ENCODE peak calls at places on chromosomes 2 and 18, in four cellular contexts. One of them, this sample, is unnamed.

GRCh38 chr2:44970846-44971450 is 29.4 kb downstream of the SIX3 start:
- DNase-seq in K562: no peak
- DNase-seq in HepG2: no peak
- DNase-seq in SK-N-SH: no peak
- DNase-seq in this sample: no peak

GRCh38 chr2:118227698-118228508 is 139.6 kb downstream of the INSIG2 start:
- DNase-seq in K562: no peak
- DNase-seq in HepG2: no peak
- DNase-seq in SK-N-SH: no peak
- DNase-seq in this sample: no peak

GRCh38 chr2:182404102-182404501 is 22.7 kb downstream of the PDE1A start:
- DNase-seq in K562: no peak
- DNase-seq in HepG2: no peak
- DNase-seq in SK-N-SH: no peak
- DNase-seq in this sample: no peak

GRCh38 chr18:33666915-33667314 is 88.9 kb downstream of the ASXL3 start:
- DNase-seq in K562: no peak
- DNase-seq in HepG2: no peak
- DNase-seq in SK-N-SH: no peak
- DNase-seq in this sample: no peak

GRCh38 chr2:241036397-241036963 is 38.1 kb downstream of the SNED1 start:
- DNase-seq in K562: peak
- DNase-seq in HepG2: peak
- DNase-seq in SK-N-SH: no peak
- DNase-seq in this sample: peak

GRCh38 chr18:48192542-48192941 is 216.6 kb downstream of the ZBTB7C start:
- DNase-seq in K562: no peak
- DNase-seq in HepG2: no peak
- DNase-seq in SK-N-SH: no peak
- DNase-seq in this sample: no peak

GRCh38 chr2:26245231-26245732 is 543 bp downstream of the HADHB start:
- DNase-seq in K562: peak
- DNase-seq in HepG2: peak
- DNase-seq in SK-N-SH: peak
- DNase-seq in this sample: peak

GRCh38 chr2:66700181-66700686 is 265.3 kb downstream of the MEIS1 start:
- DNase-seq in K562: no peak
- DNase-seq in HepG2: no peak
- DNase-seq in SK-N-SH: no peak
- DNase-seq in this sample: no peak

GRCh38 chr2:16185671-16186391 is 245.5 kb downstream of the MYCN start:
- DNase-seq in K562: no peak
- DNase-seq in HepG2: no peak
- DNase-seq in SK-N-SH: peak
- DNase-seq in this sample: no peak

GRCh38 chr2:16737812-16738211 is 72.2 kb upstream of the CYRIA start:
- DNase-seq in K562: no peak
- DNase-seq in HepG2: no peak
- DNase-seq in SK-N-SH: no peak
- DNase-seq in this sample: no peak

GRCh38 chr2:236400046-236400574 is 135.9 kb upstream of the ASB18 start:
- DNase-seq in K562: no peak
- DNase-seq in HepG2: no peak
- DNase-seq in SK-N-SH: no peak
- DNase-seq in this sample: no peak

GRCh38 chr18:63951302-63951705 is 2.2 kb downstream of the HMSD start:
- DNase-seq in K562: no peak
- DNase-seq in HepG2: no peak
- DNase-seq in SK-N-SH: no peak
- DNase-seq in this sample: no peak

GRCh38 chr2:134491796-134492441 is 226.9 kb downstream of the TMEM163 start:
- DNase-seq in K562: no peak
- DNase-seq in HepG2: peak
- DNase-seq in SK-N-SH: peak
- DNase-seq in this sample: no peak

GRCh38 chr2:172021955-172022354 is 22.2 kb downstream of the METAP1D start:
- DNase-seq in K562: no peak
- DNase-seq in HepG2: no peak
- DNase-seq in SK-N-SH: no peak
- DNase-seq in this sample: no peak

GRCh38 chr2:189466656-189467055 is 25.4 kb downstream of the WDR75 start:
- DNase-seq in K562: peak
- DNase-seq in HepG2: peak
- DNase-seq in SK-N-SH: peak
- DNase-seq in this sample: no peak

GRCh38 chr18:31015715-31016459 is 26.7 kb downstream of the DSC3 start:
- DNase-seq in K562: no peak
- DNase-seq in HepG2: no peak
- DNase-seq in SK-N-SH: no peak
- DNase-seq in this sample: no peak

GRCh38 chr2:130836501-130837174 is at the start of gene ARHGEF4:
- DNase-seq in K562: peak
- DNase-seq in HepG2: no peak
- DNase-seq in SK-N-SH: peak
- DNase-seq in this sample: peak

GRCh38 chr2:196515041-196515440 is 124.5 kb upstream of the CCDC150 start:
- DNase-seq in K562: no peak
- DNase-seq in HepG2: no peak
- DNase-seq in SK-N-SH: no peak
- DNase-seq in this sample: no peak

GRCh38 chr2:136377423-136378382 is 259.8 kb upstream of the CXCR4 start:
- DNase-seq in K562: no peak
- DNase-seq in HepG2: no peak
- DNase-seq in SK-N-SH: no peak
- DNase-seq in this sample: no peak

GRCh38 chr2:136376798-136377211 is 258.9 kb upstream of the CXCR4 start:
- DNase-seq in K562: no peak
- DNase-seq in HepG2: no peak
- DNase-seq in SK-N-SH: no peak
- DNase-seq in this sample: no peak

GRCh38 chr2:136381245-136381644 is 263.3 kb upstream of the CXCR4 start:
- DNase-seq in K562: no peak
- DNase-seq in HepG2: no peak
- DNase-seq in SK-N-SH: no peak
- DNase-seq in this sample: no peak

GRCh38 chr2:136376211-136376610 is 258.3 kb upstream of the CXCR4 start:
- DNase-seq in K562: no peak
- DNase-seq in HepG2: no peak
- DNase-seq in SK-N-SH: no peak
- DNase-seq in this sample: no peak

DNA sequence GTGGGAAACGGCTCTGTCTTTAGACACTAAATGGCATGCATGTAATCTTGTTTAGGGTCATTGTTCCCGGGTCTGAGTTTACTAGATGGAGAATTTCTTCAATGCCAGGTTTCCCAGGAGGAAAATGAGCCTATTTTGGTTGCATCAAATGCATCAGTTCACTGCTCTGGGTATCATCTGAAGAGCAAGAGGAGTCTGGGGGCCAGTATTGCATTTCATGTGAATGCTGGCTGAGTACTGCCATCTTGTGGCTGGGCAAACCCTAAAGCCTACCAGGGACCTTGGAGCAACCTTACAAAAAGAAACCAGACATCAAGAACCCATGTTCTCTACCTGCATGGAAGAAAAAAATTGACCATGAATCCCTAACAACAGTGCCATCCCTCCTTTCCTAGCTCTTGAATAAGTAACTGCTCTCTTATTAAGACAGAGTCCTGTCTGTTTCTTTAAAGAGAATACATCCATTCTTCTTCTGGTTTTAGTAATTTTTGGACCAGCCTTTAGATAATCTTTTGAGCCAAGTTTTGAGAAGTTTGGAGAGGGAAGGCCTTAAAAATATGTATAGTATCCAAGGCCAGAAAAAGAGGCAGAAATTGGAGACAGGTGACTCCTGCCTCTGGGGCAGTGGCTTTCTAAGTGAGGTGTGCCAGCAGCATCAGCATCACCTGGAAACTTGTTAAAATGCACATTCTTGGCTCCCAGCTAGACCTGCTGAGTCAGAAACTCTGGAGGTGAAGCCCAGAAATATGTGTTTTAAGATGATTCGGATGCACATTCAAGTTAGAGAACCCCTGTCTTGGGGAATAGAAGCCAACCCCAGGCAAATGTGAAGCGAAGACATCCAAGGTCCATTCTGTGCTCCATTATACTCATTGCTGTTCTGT is 261.0 kb upstream of the CXCR4 start:
- DNase-seq in K562: peak
- DNase-seq in HepG2: peak
- DNase-seq in SK-N-SH: peak
- DNase-seq in this sample: peak
- TF ChIP-seq FOXJ3 in K562: no peak
- TF ChIP-seq FOXJ3 in HepG2: no peak
- TF ChIP-seq FOXJ3 in SK-N-SH: no peak
- TF ChIP-seq FOXJ3 in this sample: no peak

GRCh38 chr2:223459328-223459939 is 142.7 kb downstream of the SCG2 start:
- DNase-seq in K562: peak
- DNase-seq in HepG2: no peak
- DNase-seq in SK-N-SH: peak
- DNase-seq in this sample: no peak
- TF ChIP-seq CTCF in K562: peak
- TF ChIP-seq CTCF in HepG2: no peak
- TF ChIP-seq CTCF in SK-N-SH: peak
- TF ChIP-seq CTCF in this sample: peak

GRCh38 chr2:61510674-61511671 is 27.2 kb downstream of the XPO1 start:
- DNase-seq in K562: no peak
- DNase-seq in HepG2: no peak
- DNase-seq in SK-N-SH: no peak
- DNase-seq in this sample: no peak
- TF ChIP-seq FOXJ3 in K562: no peak
- TF ChIP-seq FOXJ3 in HepG2: no peak
- TF ChIP-seq FOXJ3 in SK-N-SH: no peak
- TF ChIP-seq FOXJ3 in this sample: no peak

GRCh38 chr2:157840568-157841156 is 35.5 kb downstream of the ACVR1 start:
- DNase-seq in K562: no peak
- DNase-seq in HepG2: peak
- DNase-seq in SK-N-SH: no peak
- DNase-seq in this sample: peak
- TF ChIP-seq CTCF in K562: no peak
- TF ChIP-seq CTCF in HepG2: peak
- TF ChIP-seq CTCF in SK-N-SH: no peak
- TF ChIP-seq CTCF in this sample: no peak

GRCh38 chr2:112092286-112093041 is 37.4 kb downstream of the TMEM87B start:
- DNase-seq in K562: no peak
- DNase-seq in HepG2: no peak
- DNase-seq in SK-N-SH: no peak
- DNase-seq in this sample: no peak
- TF ChIP-seq FOXJ3 in K562: no peak
- TF ChIP-seq FOXJ3 in HepG2: no peak
- TF ChIP-seq FOXJ3 in SK-N-SH: no peak
- TF ChIP-seq FOXJ3 in this sample: no peak

GRCh38 chr18:69978743-69979715 is 31.4 kb upstream of the CD226 start:
- DNase-seq in K562: no peak
- DNase-seq in HepG2: no peak
- DNase-seq in SK-N-SH: no peak
- DNase-seq in this sample: no peak

GRCh38 chr18:69969491-69969890 is 21.8 kb upstream of the CD226 start:
- DNase-seq in K562: no peak
- DNase-seq in HepG2: no peak
- DNase-seq in SK-N-SH: no peak
- DNase-seq in this sample: no peak

DNA sequence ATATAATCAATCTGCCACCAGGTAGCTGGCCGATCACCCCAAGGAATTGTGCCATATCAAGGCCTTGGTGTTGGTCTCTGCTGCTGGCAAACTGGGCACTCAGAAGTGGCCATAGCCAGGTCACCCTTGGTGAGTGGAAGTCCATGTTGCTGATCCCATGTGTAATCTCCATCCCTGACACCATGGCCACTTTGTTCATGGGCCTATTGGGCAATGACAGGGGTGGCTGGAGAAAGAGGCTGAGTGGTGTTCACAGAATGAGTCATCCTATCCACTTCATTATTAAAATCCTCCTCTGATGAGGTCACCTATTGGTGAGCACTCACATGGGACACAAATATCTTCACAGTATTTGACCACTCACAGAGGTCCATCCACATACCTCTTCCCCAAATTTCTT is 26.7 kb upstream of the CD226 start:
- DNase-seq in K562: no peak
- DNase-seq in HepG2: peak
- DNase-seq in SK-N-SH: no peak
- DNase-seq in this sample: no peak
- TF ChIP-seq CTCF in K562: no peak
- TF ChIP-seq CTCF in HepG2: no peak
- TF ChIP-seq CTCF in SK-N-SH: no peak
- TF ChIP-seq CTCF in this sample: no peak

DNA sequence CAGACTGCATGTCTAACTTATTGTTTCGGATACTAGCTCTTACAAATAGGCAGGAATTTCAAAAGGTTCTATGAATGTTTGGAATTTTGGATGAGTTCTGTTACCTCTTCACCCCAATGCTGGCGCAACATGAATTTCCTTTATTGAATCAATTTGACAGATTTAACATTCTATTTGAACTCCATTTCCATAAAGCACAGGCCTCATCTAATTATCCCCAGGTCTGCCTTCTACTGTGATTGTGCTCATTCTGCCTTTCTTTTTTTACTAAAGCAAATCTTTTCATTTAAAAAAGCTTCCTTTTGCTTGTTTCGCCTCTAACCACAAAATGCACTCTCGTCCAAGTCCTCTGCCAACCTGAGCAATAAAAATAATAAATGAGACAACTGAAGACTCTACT is 922.9 kb upstream of the FSHR start:
- DNase-seq in K562: no peak
- DNase-seq in HepG2: no peak
- DNase-seq in SK-N-SH: no peak
- DNase-seq in this sample: no peak
- TF ChIP-seq FOXJ3 in K562: no peak
- TF ChIP-seq FOXJ3 in HepG2: no peak
- TF ChIP-seq FOXJ3 in SK-N-SH: no peak
- TF ChIP-seq FOXJ3 in this sample: no peak

GRCh38 chr2:133266926-133267590 is 301.2 kb downstream of the NCKAP5 start:
- DNase-seq in K562: no peak
- DNase-seq in HepG2: no peak
- DNase-seq in SK-N-SH: peak
- DNase-seq in this sample: peak

GRCh38 chr2:133264951-133265949 is 303.0 kb downstream of the NCKAP5 start:
- DNase-seq in K562: no peak
- DNase-seq in HepG2: no peak
- DNase-seq in SK-N-SH: peak
- DNase-seq in this sample: peak

GRCh38 chr2:133266075-133266925 is 302.0 kb downstream of the NCKAP5 start:
- DNase-seq in K562: no peak
- DNase-seq in HepG2: no peak
- DNase-seq in SK-N-SH: peak
- DNase-seq in this sample: peak

GRCh38 chr2:133262888-133263287 is 305.4 kb downstream of the NCKAP5 start:
- DNase-seq in K562: no peak
- DNase-seq in HepG2: no peak
- DNase-seq in SK-N-SH: no peak
- DNase-seq in this sample: no peak
- TF ChIP-seq CTCF in K562: no peak
- TF ChIP-seq CTCF in HepG2: no peak
- TF ChIP-seq CTCF in SK-N-SH: peak
- TF ChIP-seq CTCF in this sample: no peak